ENCODE peak calls at places on chromosomes 4 and X, in four cellular contexts. Y is H9, V is mesenchymal stem cell, J is H1. G is an unnamed sample.

GRCh38 chrX:119240356-119240755 is 4.3 kb downstream of the PGRMC1 start:
- DNase-seq in Y (no peak), V (no peak), J (no peak), G (no peak)

GRCh38 chrX:45845142-45845541 is 644.5 kb upstream of the DIPK2B start:
- DNase-seq in Y (no peak), V (no peak), J (no peak), G (no peak)

GRCh38 chrX:24956828-24957227 is 58.9 kb downstream of the ARX start:
- DNase-seq in Y (no peak), V (no peak), J (no peak), G (no peak)

GRCh38 chrX:103831342-103831802 is 685 bp downstream of the RAB9B start:
- DNase-seq in Y (no peak), V (no peak), J (no peak), G (no peak)

GRCh38 chrX:42664706-42665105 is 113.3 kb downstream of the PPP1R2C start:
- DNase-seq in Y (no peak), V (no peak), J (no peak), G (no peak)

GRCh38 chr4:33381806-33382205 is 2661.6 kb downstream of the PCDH7 start:
- DNase-seq in Y (no peak), V (no peak), J (no peak), G (no peak)

GRCh38 chr4:74612837-74613236 is 167.9 kb downstream of the AREG start:
- DNase-seq in Y (no peak), V (no peak), J (no peak), G (no peak)

GRCh38 chr4:164596927-164597326 is 157.0 kb upstream of the SMIM31 start:
- DNase-seq in Y (no peak), V (no peak), J (no peak), G (no peak)

GRCh38 chrX:47992093-47992375 is 11.8 kb downstream of the ZNF182 start:
- DNase-seq in Y (no peak), V (no peak), J (no peak), G (no peak)

GRCh38 chr4:162770761-162771490 is 395.8 kb downstream of the NAF1 start:
- DNase-seq in Y (no peak), V (no peak), J (no peak), G (no peak)

GRCh38 chr4:162761965-162762364 is 404.7 kb downstream of the NAF1 start:
- DNase-seq in Y (no peak), V (no peak), J (no peak), G (no peak)

DNA sequence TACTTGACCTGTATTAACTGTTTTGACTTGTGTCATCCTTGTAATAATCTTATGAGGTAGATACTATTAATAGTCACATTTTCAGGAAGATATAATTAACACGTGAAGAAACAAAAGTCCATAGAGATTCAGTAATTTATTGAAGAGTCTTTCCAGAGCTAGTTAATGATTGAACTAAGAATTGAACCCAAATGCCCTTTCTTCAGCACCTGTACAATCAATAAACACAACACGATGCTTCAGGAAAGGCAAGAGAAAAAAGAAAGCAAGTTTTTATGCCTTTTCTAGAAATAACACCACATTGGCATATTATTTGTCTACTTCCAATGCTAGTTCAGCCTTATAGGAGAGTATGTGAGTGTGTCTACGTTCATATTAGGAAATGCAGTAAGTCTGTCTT is 399.6 kb downstream of the NAF1 start:
- DNase-seq in Y (no peak), V (no peak), J (no peak), G (no peak)
- H3K18ac ChIP-seq in Y (no peak overlapping the region), V (no peak overlapping the region), J (no peak overlapping the region), G (no peak overlapping the region)

GRCh38 chr4:7653510-7654414 is 219.0 kb upstream of the PSAPL1 start:
- DNase-seq in Y (no peak), V (no peak), J (no peak), G (no peak)
- H2BK12ac ChIP-seq in Y (no peak overlapping the region), V (peak overlapping the region; percentile 85), J (peak overlapping the region; percentile 80), G (no peak overlapping the region)

GRCh38 chr4:25108556-25108955 is 51.7 kb downstream of the SEPSECS start:
- DNase-seq in Y (no peak), V (no peak), J (no peak), G (no peak)

GRCh38 chr4:25110653-25111329 is 49.5 kb downstream of the SEPSECS start:
- DNase-seq in Y (no peak), V (no peak), J (no peak), G (no peak)

GRCh38 chr4:25104561-25104960 is 55.7 kb downstream of the SEPSECS start:
- DNase-seq in Y (peak; percentile 4), V (no peak), J (peak; percentile 10), G (no peak)

GRCh38 chr4:25106363-25107151 is 53.7 kb downstream of the SEPSECS start:
- DNase-seq in Y (peak; percentile 9), V (no peak), J (no peak), G (no peak)

DNA sequence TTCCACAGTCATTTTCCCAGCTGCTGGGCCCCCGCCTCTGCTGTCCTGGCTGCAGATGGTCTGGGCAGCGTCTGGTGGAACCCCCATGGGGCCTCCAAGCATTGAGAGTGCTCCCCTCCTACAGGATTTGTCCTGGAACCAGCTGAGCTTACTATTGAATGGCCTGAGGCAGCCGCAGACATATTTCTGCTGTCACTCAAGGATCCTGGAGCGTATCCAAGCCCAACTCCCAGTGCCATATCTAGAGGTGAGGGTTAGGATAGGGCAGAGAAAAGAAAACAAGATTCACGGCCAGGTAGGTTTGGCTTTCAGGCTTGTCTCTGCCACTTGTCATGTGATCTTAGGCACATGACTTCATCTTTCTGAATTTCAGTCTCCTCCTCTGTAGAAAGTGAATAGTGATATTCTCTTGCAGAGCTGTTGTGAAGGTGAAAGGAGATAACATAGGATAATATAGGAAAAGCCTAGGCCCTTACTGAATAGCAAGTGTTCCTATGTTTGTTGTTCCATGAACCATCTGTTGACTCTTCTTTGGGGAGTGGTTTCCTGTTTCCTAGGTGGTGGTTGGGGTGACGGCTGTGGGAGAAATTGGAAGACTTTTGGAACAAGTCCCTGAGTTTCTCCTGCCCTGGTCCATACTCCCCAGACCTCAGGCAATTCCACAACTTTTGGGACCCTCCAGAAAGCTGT is 52.3 kb downstream of the SEPSECS start:
- DNase-seq in Y (peak; percentile 14), V (no peak), J (no peak), G (no peak)
- H3K18ac ChIP-seq in Y (no peak overlapping the region), V (no peak overlapping the region), J (no peak overlapping the region), G (no peak overlapping the region)

GRCh38 chr4:110196871-110197420 is 1.5 kb downstream of the ELOVL6 start:
- DNase-seq in Y (peak; percentile 55), V (no peak), J (peak; percentile 78), G (no peak)
- H2BK12ac ChIP-seq in Y (no peak overlapping the region), V (no peak overlapping the region), J (no peak overlapping the region), G (no peak overlapping the region)

DNA sequence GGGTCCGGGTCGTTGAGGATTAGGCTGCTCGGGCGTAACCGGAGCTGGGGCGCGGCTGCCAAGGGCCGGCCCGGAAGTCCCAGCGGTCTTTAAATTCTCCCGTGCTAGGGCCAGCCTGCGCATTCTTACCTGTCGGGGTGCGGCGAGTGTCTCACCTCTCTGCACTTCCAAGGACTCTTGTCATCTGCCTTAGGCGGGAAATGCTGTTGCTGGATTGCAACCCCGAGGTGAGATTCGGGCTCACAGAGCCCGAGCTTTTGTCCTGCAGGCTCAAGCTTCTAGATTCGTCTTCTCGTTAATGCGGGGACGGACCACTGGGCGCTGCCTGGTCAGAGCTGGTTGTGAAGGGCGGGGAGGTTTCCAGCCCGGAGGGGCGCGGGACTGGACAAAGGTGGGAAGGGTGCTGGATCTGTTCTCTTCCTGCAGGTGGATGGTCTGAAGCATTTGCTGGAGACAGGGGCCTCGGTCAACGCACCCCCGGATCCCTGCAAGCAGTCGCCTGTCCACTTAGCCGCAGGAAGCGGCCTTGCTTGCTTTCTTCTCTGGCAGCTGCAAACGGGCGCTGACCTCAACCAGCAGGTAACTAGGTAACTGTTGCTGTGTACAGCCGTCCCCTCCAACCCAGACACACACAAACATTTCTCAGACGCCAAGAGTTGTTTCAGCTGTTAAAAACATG is at the start of gene ANKRD37:
- DNase-seq in Y (peak; percentile 69), V (peak; percentile 45), J (peak; percentile 92), G (no peak)
- H3K18ac ChIP-seq in Y (peak within 1 kb of the TSS; percentile 63), V (peak within 1 kb of the TSS; percentile 75), J (peak within 1 kb of the TSS; percentile 53), G (peak within 1 kb of the TSS; percentile 98)

GRCh38 chr4:57154191-57154590 is 44.0 kb upstream of the IGFBP7 start:
- DNase-seq in Y (no peak), V (peak; percentile 65), J (no peak), G (no peak)
- H2BK12ac ChIP-seq in Y (no peak overlapping the region), V (peak overlapping the region; percentile 59), J (peak overlapping the region; percentile 30), G (no peak overlapping the region)

GRCh38 chr4:147851135-147851534 is 119.2 kb downstream of the ARHGAP10 start:
- DNase-seq in Y (no peak), V (no peak), J (no peak), G (no peak)

GRCh38 chr4:147853706-147854105 is 121.8 kb downstream of the ARHGAP10 start:
- DNase-seq in Y (no peak), V (no peak), J (no peak), G (no peak)

GRCh38 chr4:147860960-147861359 is 129.1 kb downstream of the ARHGAP10 start:
- DNase-seq in Y (no peak), V (no peak), J (no peak), G (no peak)

GRCh38 chr4:147854154-147854553 is 122.3 kb downstream of the ARHGAP10 start:
- DNase-seq in Y (no peak), V (no peak), J (no peak), G (no peak)

DNA sequence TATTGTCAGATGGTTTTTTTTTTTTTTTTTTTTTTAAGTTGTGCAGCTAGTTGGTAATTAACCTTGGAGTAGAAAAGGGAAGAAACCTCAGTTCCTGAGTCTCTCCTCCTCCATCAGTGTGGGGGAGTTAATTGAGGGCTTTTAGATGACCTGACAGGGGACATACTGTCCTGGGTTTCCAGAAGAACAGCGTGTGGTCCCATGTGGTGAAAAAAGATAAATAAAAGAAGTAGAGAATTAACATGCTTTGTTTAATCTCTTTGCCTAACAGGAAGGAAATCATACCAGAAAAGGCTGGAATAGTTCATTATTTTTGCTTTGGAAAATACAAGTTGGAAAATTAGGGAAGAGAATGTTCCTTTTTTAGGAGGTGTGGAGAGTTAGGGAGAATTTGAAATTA is 123.8 kb downstream of the ARHGAP10 start:
- DNase-seq in Y (no peak), V (no peak), J (no peak), G (no peak)
- H3K18ac ChIP-seq in Y (no peak overlapping the region), V (no peak overlapping the region), J (no peak overlapping the region), G (no peak overlapping the region)

GRCh38 chr4:63492515-63492914 is 916.7 kb downstream of the TECRL start:
- DNase-seq in Y (no peak), V (no peak), J (no peak), G (no peak)

GRCh38 chr4:63493265-63493664 is 916.0 kb downstream of the TECRL start:
- DNase-seq in Y (no peak), V (no peak), J (no peak), G (no peak)
- H2BK12ac ChIP-seq in Y (no peak overlapping the region), V (no peak overlapping the region), J (no peak overlapping the region), G (no peak overlapping the region)

GRCh38 chrX:136718091-136718490 is 62.6 kb downstream of the ARHGEF6 start:
- DNase-seq in Y (no peak), V (no peak), J (no peak), G (no peak)
- H3K18ac ChIP-seq in Y (no peak overlapping the region), V (no peak overlapping the region), J (no peak overlapping the region), G (no peak overlapping the region)

G was measured in neuronal stem cell.